ENCODE peak calls at places on chromosomes 6 and 20, in five cellular contexts. One of them, this sample, is unnamed.

GRCh38 chr6:122530440-122531046 is 58.9 kb upstream of the SERINC1 start:
- DNase-seq in K562: peak; percentile 59
- DNase-seq in HepG2: peak; percentile 69
- DNase-seq in GM12878: peak; percentile 27
- DNase-seq in H1: peak; percentile 15
- DNase-seq in this sample: peak; percentile 62

GRCh38 chr6:134249412-134249758 is 68.5 kb downstream of the SGK1 start:
- DNase-seq in K562: no peak
- DNase-seq in HepG2: no peak
- DNase-seq in GM12878: no peak
- DNase-seq in H1: no peak
- DNase-seq in this sample: no peak

GRCh38 chr6:116465246-116465645 is 4.1 kb downstream of the CALHM6 start:
- DNase-seq in K562: no peak
- DNase-seq in HepG2: no peak
- DNase-seq in GM12878: no peak
- DNase-seq in H1: no peak
- DNase-seq in this sample: no peak

GRCh38 chr6:95203153-95203754 is 374.1 kb upstream of the MANEA start:
- DNase-seq in K562: peak; percentile 23
- DNase-seq in HepG2: peak; percentile 10
- DNase-seq in GM12878: no peak
- DNase-seq in H1: peak; percentile 3
- DNase-seq in this sample: peak; percentile 23

GRCh38 chr6:113971786-113972185 is 838 bp upstream of the HDAC2 start:
- DNase-seq in K562: no peak
- DNase-seq in HepG2: no peak
- DNase-seq in GM12878: no peak
- DNase-seq in H1: no peak
- DNase-seq in this sample: no peak

GRCh38 chr20:20365593-20365992 is 2.3 kb upstream of the INSM1 start:
- DNase-seq in K562: peak; percentile 12
- DNase-seq in HepG2: no peak
- DNase-seq in GM12878: no peak
- DNase-seq in H1: no peak
- DNase-seq in this sample: no peak

GRCh38 chr20:48339986-48340884 is 487.6 kb downstream of the PREX1 start:
- DNase-seq in K562: no peak
- DNase-seq in HepG2: no peak
- DNase-seq in GM12878: no peak
- DNase-seq in H1: no peak
- DNase-seq in this sample: no peak

GRCh38 chr6:90076471-90076870 is 182.2 kb downstream of the GJA10 start:
- DNase-seq in K562: no peak
- DNase-seq in HepG2: no peak
- DNase-seq in GM12878: no peak
- DNase-seq in H1: no peak
- DNase-seq in this sample: no peak

GRCh38 chr20:56928007-56928406 is 298.9 kb downstream of the TFAP2C start:
- DNase-seq in K562: no peak
- DNase-seq in HepG2: no peak
- DNase-seq in GM12878: no peak
- DNase-seq in H1: no peak
- DNase-seq in this sample: no peak

GRCh38 chr6:159117541-159117940 is 51.7 kb upstream of the FNDC1 start:
- DNase-seq in K562: no peak
- DNase-seq in HepG2: no peak
- DNase-seq in GM12878: no peak
- DNase-seq in H1: no peak
- DNase-seq in this sample: no peak

GRCh38 chr6:62285612-62286469 is at the start of gene KHDRBS2:
- DNase-seq in K562: no peak
- DNase-seq in HepG2: peak; percentile 3
- DNase-seq in GM12878: peak; percentile 31
- DNase-seq in H1: peak; percentile 89
- DNase-seq in this sample: no peak

GRCh38 chr20:25471020-25471419 is 63.5 kb downstream of the GINS1 start:
- DNase-seq in K562: no peak
- DNase-seq in HepG2: no peak
- DNase-seq in GM12878: no peak
- DNase-seq in H1: no peak
- DNase-seq in this sample: no peak

GRCh38 chr20:46870041-46870440 is 24.6 kb upstream of the EYA2 start:
- DNase-seq in K562: no peak
- DNase-seq in HepG2: no peak
- DNase-seq in GM12878: no peak
- DNase-seq in H1: no peak
- DNase-seq in this sample: no peak

GRCh38 chr6:132320007-132320406 is 81.3 kb downstream of the MOXD1 start:
- DNase-seq in K562: no peak
- DNase-seq in HepG2: no peak
- DNase-seq in GM12878: no peak
- DNase-seq in H1: no peak
- DNase-seq in this sample: no peak

GRCh38 chr6:136334465-136334846 is 44.8 kb upstream of the BCLAF1 start:
- DNase-seq in K562: no peak
- DNase-seq in HepG2: no peak
- DNase-seq in GM12878: no peak
- DNase-seq in H1: no peak
- DNase-seq in this sample: no peak

GRCh38 chr6:166588691-166589333 is 2.3 kb upstream of the RAMACL start:
- DNase-seq in K562: no peak
- DNase-seq in HepG2: no peak
- DNase-seq in GM12878: peak; percentile 48
- DNase-seq in H1: no peak
- DNase-seq in this sample: no peak

GRCh38 chr6:72783667-72784066 is 161.8 kb downstream of the KCNQ5 start:
- DNase-seq in K562: no peak
- DNase-seq in HepG2: no peak
- DNase-seq in GM12878: no peak
- DNase-seq in H1: no peak
- DNase-seq in this sample: no peak

GRCh38 chr6:145315982-145316600 is 419.2 kb downstream of the EPM2A start:
- DNase-seq in K562: no peak
- DNase-seq in HepG2: no peak
- DNase-seq in GM12878: no peak
- DNase-seq in H1: no peak
- DNase-seq in this sample: no peak

GRCh38 chr6:121504227-121504626 is 68.8 kb downstream of the GJA1 start:
- DNase-seq in K562: no peak
- DNase-seq in HepG2: no peak
- DNase-seq in GM12878: no peak
- DNase-seq in H1: no peak
- DNase-seq in this sample: no peak

GRCh38 chr6:28206527-28207243 is 18.4 kb upstream of the ZSCAN9 start:
- DNase-seq in K562: no peak
- DNase-seq in HepG2: no peak
- DNase-seq in GM12878: no peak
- DNase-seq in H1: no peak
- DNase-seq in this sample: no peak

GRCh38 chr20:38187512-38187911 is 22.4 kb upstream of the TGM2 start:
- DNase-seq in K562: peak; percentile 37
- DNase-seq in HepG2: peak; percentile 72
- DNase-seq in GM12878: no peak
- DNase-seq in H1: no peak
- DNase-seq in this sample: no peak

GRCh38 chr6:166591026-166591425 is 4.5 kb upstream of the RAMACL start:
- DNase-seq in K562: no peak
- DNase-seq in HepG2: no peak
- DNase-seq in GM12878: no peak
- DNase-seq in H1: no peak
- DNase-seq in this sample: no peak

GRCh38 chr6:108160009-108160408 is 5.8 kb upstream of the NR2E1 start:
- DNase-seq in K562: no peak
- DNase-seq in HepG2: no peak
- DNase-seq in GM12878: no peak
- DNase-seq in H1: no peak
- DNase-seq in this sample: no peak

GRCh38 chr20:30912006-30912660 is 345.3 kb upstream of the DEFB115 start:
- DNase-seq in K562: no peak
- DNase-seq in HepG2: no peak
- DNase-seq in GM12878: no peak
- DNase-seq in H1: peak; percentile 73
- DNase-seq in this sample: no peak

GRCh38 chr6:118509009-118509617 is 39.0 kb upstream of the PLN start:
- DNase-seq in K562: peak; percentile 16
- DNase-seq in HepG2: peak; percentile 26
- DNase-seq in GM12878: no peak
- DNase-seq in H1: no peak
- DNase-seq in this sample: peak; percentile 35

GRCh38 chr6:163780993-163781392 is 366.5 kb downstream of the QKI start:
- DNase-seq in K562: no peak
- DNase-seq in HepG2: no peak
- DNase-seq in GM12878: no peak
- DNase-seq in H1: no peak
- DNase-seq in this sample: no peak

GRCh38 chr6:22636450-22636849 is 67.1 kb downstream of the HDGFL1 start:
- DNase-seq in K562: no peak
- DNase-seq in HepG2: no peak
- DNase-seq in GM12878: no peak
- DNase-seq in H1: no peak
- DNase-seq in this sample: no peak

GRCh38 chr6:79797105-79797504 is 150.2 kb downstream of the ELOVL4 start:
- DNase-seq in K562: no peak
- DNase-seq in HepG2: no peak
- DNase-seq in GM12878: no peak
- DNase-seq in H1: no peak
- DNase-seq in this sample: no peak

GRCh38 chr20:34271961-34272360 is 30.7 kb downstream of the ASIP start:
- DNase-seq in K562: no peak
- DNase-seq in HepG2: no peak
- DNase-seq in GM12878: no peak
- DNase-seq in H1: no peak
- DNase-seq in this sample: no peak

GRCh38 chr6:80338201-80338836 is 231.8 kb downstream of the BCKDHB start:
- DNase-seq in K562: peak; percentile 71
- DNase-seq in HepG2: peak; percentile 47
- DNase-seq in GM12878: no peak
- DNase-seq in H1: peak; percentile 64
- DNase-seq in this sample: peak; percentile 34

GRCh38 chr6:106539931-106540330 is 89.4 kb downstream of the RTN4IP1 start:
- DNase-seq in K562: no peak
- DNase-seq in HepG2: no peak
- DNase-seq in GM12878: no peak
- DNase-seq in H1: no peak
- DNase-seq in this sample: no peak

GRCh38 chr6:3229566-3230274 is 2.3 kb upstream of the TUBB2B start:
- DNase-seq in K562: peak; percentile 68
- DNase-seq in HepG2: no peak
- DNase-seq in GM12878: no peak
- DNase-seq in H1: no peak
- DNase-seq in this sample: no peak

GRCh38 chr6:142444388-142444787 is 142.6 kb downstream of the ADGRG6 start:
- DNase-seq in K562: no peak
- DNase-seq in HepG2: no peak
- DNase-seq in GM12878: no peak
- DNase-seq in H1: no peak
- DNase-seq in this sample: no peak

GRCh38 chr6:131368077-131368911 is 204.7 kb upstream of the ARG1 start:
- DNase-seq in K562: no peak
- DNase-seq in HepG2: no peak
- DNase-seq in GM12878: peak; percentile 9
- DNase-seq in H1: no peak
- DNase-seq in this sample: no peak

GRCh38 chr6:34514593-34515472 is 41.3 kb downstream of the SPDEF start:
- DNase-seq in K562: peak; percentile 88
- DNase-seq in HepG2: no peak
- DNase-seq in GM12878: no peak
- DNase-seq in H1: no peak
- DNase-seq in this sample: no peak
- TF ChIP-seq EZH2 in K562: no peak
- TF ChIP-seq EZH2 in HepG2: no peak
- TF ChIP-seq EZH2 in GM12878: no peak
- TF ChIP-seq EZH2 in H1: peak; percentile 1
- TF ChIP-seq EZH2 in this sample: no peak

DNA sequence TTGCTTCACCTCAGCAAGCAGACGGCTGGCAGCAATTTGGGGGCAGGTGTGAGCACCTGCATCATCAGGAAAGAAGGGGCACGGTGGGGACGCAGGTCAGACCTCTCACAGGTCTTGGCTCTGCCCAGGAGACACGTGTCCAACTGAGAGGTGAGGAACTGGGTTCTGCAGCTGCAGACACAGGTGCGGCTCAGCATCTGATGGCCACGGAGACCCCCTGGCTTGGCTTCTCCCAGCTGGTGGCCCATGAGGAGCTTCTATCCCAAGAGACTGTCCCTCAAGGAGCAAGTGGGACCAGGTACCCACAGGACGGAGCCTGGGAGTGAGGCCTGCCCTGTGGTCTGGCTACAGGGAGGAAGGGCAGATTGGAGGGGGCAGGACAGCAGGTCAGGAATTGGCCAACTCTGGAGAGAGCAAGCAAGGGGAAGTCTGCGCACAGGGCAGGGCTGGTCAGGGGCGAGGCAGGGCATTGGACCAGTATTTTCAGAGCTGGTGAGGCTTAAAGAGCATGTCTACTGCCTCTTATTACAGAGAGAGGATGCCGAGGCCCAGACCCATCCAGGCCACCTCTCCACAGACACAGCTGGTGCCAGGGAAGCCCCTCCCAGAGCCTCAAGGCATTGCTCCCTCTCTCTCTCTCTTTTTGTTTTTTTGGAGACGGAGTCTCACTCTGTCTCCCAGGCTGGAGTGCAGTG is 4.2 kb downstream of the STMN3 start:
- DNase-seq in K562: no peak
- DNase-seq in HepG2: no peak
- DNase-seq in GM12878: no peak
- DNase-seq in H1: no peak
- DNase-seq in this sample: no peak
- TF ChIP-seq SIN3A in K562: no peak
- TF ChIP-seq SIN3A in HepG2: no peak
- TF ChIP-seq SIN3A in GM12878: no peak
- TF ChIP-seq SIN3A in H1: no peak
- TF ChIP-seq SIN3A in this sample: no peak

GRCh38 chr20:62482970-62483369 is 7.2 kb upstream of the GATA5 start:
- DNase-seq in K562: no peak
- DNase-seq in HepG2: no peak
- DNase-seq in GM12878: no peak
- DNase-seq in H1: no peak
- DNase-seq in this sample: no peak

GRCh38 chr20:62480318-62480717 is 4.5 kb upstream of the GATA5 start:
- DNase-seq in K562: no peak
- DNase-seq in HepG2: no peak
- DNase-seq in GM12878: no peak
- DNase-seq in H1: no peak
- DNase-seq in this sample: no peak

GRCh38 chr20:62482136-62482833 is 6.5 kb upstream of the GATA5 start:
- DNase-seq in K562: no peak
- DNase-seq in HepG2: no peak
- DNase-seq in GM12878: no peak
- DNase-seq in H1: no peak
- DNase-seq in this sample: no peak

GRCh38 chr20:62483613-62484468 is 8.0 kb upstream of the GATA5 start:
- DNase-seq in K562: no peak
- DNase-seq in HepG2: no peak
- DNase-seq in GM12878: no peak
- DNase-seq in H1: no peak
- DNase-seq in this sample: no peak

GRCh38 chr20:62481441-62482135 is 5.8 kb upstream of the GATA5 start:
- DNase-seq in K562: no peak
- DNase-seq in HepG2: no peak
- DNase-seq in GM12878: no peak
- DNase-seq in H1: no peak
- DNase-seq in this sample: no peak
- TF ChIP-seq EZH2 in K562: no peak
- TF ChIP-seq EZH2 in HepG2: no peak
- TF ChIP-seq EZH2 in GM12878: no peak
- TF ChIP-seq EZH2 in H1: peak; percentile 71
- TF ChIP-seq EZH2 in this sample: no peak

GRCh38 chr6:13978102-13978640 is 53.4 kb downstream of the RNF182 start:
- DNase-seq in K562: no peak
- DNase-seq in HepG2: no peak
- DNase-seq in GM12878: no peak
- DNase-seq in H1: no peak
- DNase-seq in this sample: no peak
- TF ChIP-seq SIN3A in K562: no peak
- TF ChIP-seq SIN3A in HepG2: no peak
- TF ChIP-seq SIN3A in GM12878: no peak
- TF ChIP-seq SIN3A in H1: no peak
- TF ChIP-seq SIN3A in this sample: no peak

This sample was measured in HCT116.